ENCODE peak calls at places on chromosomes 4 and X, in nine cellular contexts. B, U, E, J, C, R, A, Q and H are unnamed samples.

GRCh38 chrX:77014655-77015377 is 432.4 kb upstream of the FGF16 start:
- DNase-seq in B (no peak), U (no peak), E (no peak), J (no peak), C (peak), R (peak), A (no peak), Q (no peak), H (peak)

GRCh38 chr4:139018971-139019758 is 3.6 kb downstream of the NOCT start:
- DNase-seq in B (no peak), U (no peak), E (no peak), J (no peak), C (no peak), R (no peak), A (peak), Q (peak), H (no peak)

GRCh38 chrX:22310779-22311178 is 38.1 kb downstream of the CBLL2 start:
- DNase-seq in B (no peak), U (no peak), E (no peak), J (no peak), C (no peak), R (no peak), A (no peak), Q (peak), H (no peak)

GRCh38 chrX:70087857-70088256 is 25.6 kb downstream of the OTUD6A start:
- DNase-seq in B (no peak), U (no peak), E (no peak), J (no peak), C (no peak), R (no peak), A (no peak), Q (peak), H (no peak)

GRCh38 chr4:94406668-94407437 is 44.9 kb upstream of the PDLIM5 start:
- DNase-seq in B (no peak), U (peak), E (peak), J (peak), C (peak), R (peak), A (peak), Q (peak), H (peak)

GRCh38 chr4:114040319-114041116 is 61.1 kb upstream of the ARSJ start:
- DNase-seq in B (no peak), U (no peak), E (no peak), J (no peak), C (no peak), R (no peak), A (no peak), Q (peak), H (no peak)

GRCh38 chr4:185343726-185344581 is 51.8 kb downstream of the LRP2BP start:
- DNase-seq in B (no peak), U (no peak), E (no peak), J (peak), C (no peak), R (no peak), A (no peak), Q (no peak), H (no peak)

GRCh38 chr4:36348403-36348938 is 67.1 kb downstream of the DTHD1 start:
- DNase-seq in B (no peak), U (no peak), E (no peak), J (peak), C (no peak), R (no peak), A (no peak), Q (no peak), H (no peak)

GRCh38 chrX:99348256-99348655 is 1061.8 kb downstream of the PCDH19 start:
- DNase-seq in B (no peak), U (no peak), E (no peak), J (no peak), C (no peak), R (no peak), A (no peak), Q (no peak), H (no peak)

GRCh38 chrX:45667666-45668065 is 467.0 kb upstream of the DIPK2B start:
- DNase-seq in B (no peak), U (no peak), E (no peak), J (no peak), C (no peak), R (no peak), A (no peak), Q (peak), H (no peak)

GRCh38 chrX:116499780-116500179 is 37.0 kb upstream of the CT83 start:
- DNase-seq in B (no peak), U (no peak), E (no peak), J (no peak), C (no peak), R (no peak), A (no peak), Q (peak), H (no peak)

GRCh38 chr4:107896158-107896645 is 35.1 kb upstream of the CYP2U1 start:
- DNase-seq in B (no peak), U (no peak), E (no peak), J (peak), C (no peak), R (no peak), A (peak), Q (peak), H (no peak)

GRCh38 chr4:94419956-94420355 is 31.8 kb upstream of the PDLIM5 start:
- DNase-seq in B (no peak), U (no peak), E (no peak), J (peak), C (no peak), R (no peak), A (no peak), Q (peak), H (no peak)

GRCh38 chrX:154980330-154981115 is 42.0 kb downstream of the F8 start:
- DNase-seq in B (peak), U (peak), E (peak), J (peak), C (peak), R (peak), A (peak), Q (peak), H (peak)

GRCh38 chr4:39732728-39733127 is 34.8 kb downstream of the UBE2K start:
- DNase-seq in B (no peak), U (no peak), E (no peak), J (no peak), C (no peak), R (no peak), A (peak), Q (peak), H (no peak)

GRCh38 chrX:1242901-1243402 is 25.7 kb upstream of the CSF2RA start:
- DNase-seq in B (no peak), U (no peak), E (no peak), J (peak), C (peak), R (no peak), A (peak), Q (no peak), H (no peak)

GRCh38 chr4:150242820-150243458 is 164.7 kb downstream of the DCLK2 start:
- DNase-seq in B (no peak), U (no peak), E (no peak), J (peak), C (peak), R (no peak), A (no peak), Q (peak), H (peak)